ENCODE peak calls at places on chromosomes 12 and 14, in six cellular contexts. One of them, this sample, is unnamed.

GRCh38 chr12:101793401-101793800 is 37.4 kb downstream of the GNPTAB start:
- DNase-seq in PC-9: no peak
- DNase-seq in GM06990: peak; percentile 23
- DNase-seq in GM20000: peak; percentile 20
- DNase-seq in lower lobe of right lung: no peak
- DNase-seq in PC-3: peak; percentile 12
- DNase-seq in this sample: no peak

GRCh38 chr12:93302331-93303229 is 75.1 kb upstream of the NUDT4 start:
- DNase-seq in PC-9: no peak
- DNase-seq in GM06990: no peak
- DNase-seq in GM20000: no peak
- DNase-seq in lower lobe of right lung: no peak
- DNase-seq in PC-3: no peak
- DNase-seq in this sample: no peak

GRCh38 chr14:21226467-21226866 is 42.8 kb downstream of the HNRNPC start:
- DNase-seq in PC-9: no peak
- DNase-seq in GM06990: no peak
- DNase-seq in GM20000: no peak
- DNase-seq in lower lobe of right lung: no peak
- DNase-seq in PC-3: no peak
- DNase-seq in this sample: no peak

GRCh38 chr14:71206123-71206522 is 298.9 kb downstream of the PCNX1 start:
- DNase-seq in PC-9: no peak
- DNase-seq in GM06990: no peak
- DNase-seq in GM20000: no peak
- DNase-seq in lower lobe of right lung: no peak
- DNase-seq in PC-3: no peak
- DNase-seq in this sample: no peak

GRCh38 chr12:15634010-15634676 is 155.0 kb downstream of the EPS8 start:
- DNase-seq in PC-9: no peak
- DNase-seq in GM06990: no peak
- DNase-seq in GM20000: no peak
- DNase-seq in lower lobe of right lung: no peak
- DNase-seq in PC-3: no peak
- DNase-seq in this sample: no peak

GRCh38 chr14:58077621-58078020 is 74.4 kb downstream of the ARMH4 start:
- DNase-seq in PC-9: no peak
- DNase-seq in GM06990: no peak
- DNase-seq in GM20000: no peak
- DNase-seq in lower lobe of right lung: no peak
- DNase-seq in PC-3: no peak
- DNase-seq in this sample: no peak

GRCh38 chr12:51351913-51352532 is 5.5 kb upstream of the CELA1 start:
- DNase-seq in PC-9: peak; percentile 55
- DNase-seq in GM06990: no peak
- DNase-seq in GM20000: no peak
- DNase-seq in lower lobe of right lung: peak; percentile 49
- DNase-seq in PC-3: peak; percentile 53
- DNase-seq in this sample: peak; percentile 62

GRCh38 chr12:111444706-111445310 is 39.1 kb downstream of the SH2B3 start:
- DNase-seq in PC-9: no peak
- DNase-seq in GM06990: peak; percentile 87
- DNase-seq in GM20000: peak; percentile 89
- DNase-seq in lower lobe of right lung: peak; percentile 83
- DNase-seq in PC-3: no peak
- DNase-seq in this sample: no peak

GRCh38 chr14:32933943-32934890 is 4.5 kb upstream of the NPAS3 start:
- DNase-seq in PC-9: no peak
- DNase-seq in GM06990: no peak
- DNase-seq in GM20000: peak; percentile 34
- DNase-seq in lower lobe of right lung: no peak
- DNase-seq in PC-3: peak; percentile 20
- DNase-seq in this sample: peak; percentile 12

GRCh38 chr12:59191372-59191771 is 271.1 kb upstream of the LRIG3 start:
- DNase-seq in PC-9: no peak
- DNase-seq in GM06990: no peak
- DNase-seq in GM20000: no peak
- DNase-seq in lower lobe of right lung: no peak
- DNase-seq in PC-3: peak; percentile 49
- DNase-seq in this sample: no peak

GRCh38 chr12:128339121-128339520 is 72.2 kb downstream of the TMEM132C start:
- DNase-seq in PC-9: no peak
- DNase-seq in GM06990: no peak
- DNase-seq in GM20000: no peak
- DNase-seq in lower lobe of right lung: no peak
- DNase-seq in PC-3: no peak
- DNase-seq in this sample: no peak

GRCh38 chr14:77681196-77682157 is 26.3 kb downstream of the ALKBH1 start:
- DNase-seq in PC-9: no peak
- DNase-seq in GM06990: no peak
- DNase-seq in GM20000: no peak
- DNase-seq in lower lobe of right lung: no peak
- DNase-seq in PC-3: peak; percentile 66
- DNase-seq in this sample: no peak

GRCh38 chr12:111753144-111753881 is 13.4 kb upstream of the ALDH2 start:
- DNase-seq in PC-9: no peak
- DNase-seq in GM06990: no peak
- DNase-seq in GM20000: peak; percentile 67
- DNase-seq in lower lobe of right lung: peak; percentile 75
- DNase-seq in PC-3: peak; percentile 48
- DNase-seq in this sample: peak; percentile 72

GRCh38 chr12:52014567-52015392 is 8.0 kb downstream of the TAMALIN start:
- DNase-seq in PC-9: no peak
- DNase-seq in GM06990: no peak
- DNase-seq in GM20000: no peak
- DNase-seq in lower lobe of right lung: no peak
- DNase-seq in PC-3: no peak
- DNase-seq in this sample: no peak

GRCh38 chr12:111201495-111202236 is 167.2 kb downstream of the PHETA1 start:
- DNase-seq in PC-9: no peak
- DNase-seq in GM06990: no peak
- DNase-seq in GM20000: no peak
- DNase-seq in lower lobe of right lung: no peak
- DNase-seq in PC-3: no peak
- DNase-seq in this sample: no peak

GRCh38 chr14:83873626-83874025 is 1656.3 kb upstream of the FLRT2 start:
- DNase-seq in PC-9: no peak
- DNase-seq in GM06990: no peak
- DNase-seq in GM20000: no peak
- DNase-seq in lower lobe of right lung: no peak
- DNase-seq in PC-3: no peak
- DNase-seq in this sample: no peak

GRCh38 chr14:50736932-50737419 is 68.9 kb upstream of the SAV1 start:
- DNase-seq in PC-9: no peak
- DNase-seq in GM06990: peak; percentile 65
- DNase-seq in GM20000: peak; percentile 72
- DNase-seq in lower lobe of right lung: no peak
- DNase-seq in PC-3: no peak
- DNase-seq in this sample: no peak

GRCh38 chr14:32073537-32074189 is 3.4 kb upstream of the ARHGAP5 start:
- DNase-seq in PC-9: peak; percentile 32
- DNase-seq in GM06990: peak; percentile 35
- DNase-seq in GM20000: peak; percentile 72
- DNase-seq in lower lobe of right lung: no peak
- DNase-seq in PC-3: peak; percentile 93
- DNase-seq in this sample: peak; percentile 65

GRCh38 chr14:73741386-73741875 is 27.2 kb upstream of the PNMA1 start:
- DNase-seq in PC-9: peak; percentile 93
- DNase-seq in GM06990: no peak
- DNase-seq in GM20000: peak; percentile 67
- DNase-seq in lower lobe of right lung: peak; percentile 84
- DNase-seq in PC-3: peak; percentile 80
- DNase-seq in this sample: peak; percentile 83

GRCh38 chr12:62103736-62104135 is 156.5 kb upstream of the USP15 start:
- DNase-seq in PC-9: no peak
- DNase-seq in GM06990: no peak
- DNase-seq in GM20000: no peak
- DNase-seq in lower lobe of right lung: no peak
- DNase-seq in PC-3: no peak
- DNase-seq in this sample: no peak

GRCh38 chr12:64528616-64529015 is 76.7 kb downstream of the TBK1 start:
- DNase-seq in PC-9: no peak
- DNase-seq in GM06990: no peak
- DNase-seq in GM20000: no peak
- DNase-seq in lower lobe of right lung: no peak
- DNase-seq in PC-3: peak; percentile 13
- DNase-seq in this sample: no peak

GRCh38 chr14:20610002-20610765 is 19.0 kb upstream of the RNASE12 start:
- DNase-seq in PC-9: peak; percentile 75
- DNase-seq in GM06990: peak; percentile 75
- DNase-seq in GM20000: peak; percentile 62
- DNase-seq in lower lobe of right lung: peak; percentile 82
- DNase-seq in PC-3: peak; percentile 91
- DNase-seq in this sample: peak; percentile 90

GRCh38 chr14:35362911-35363374 is 41.6 kb downstream of the NFKBIA start:
- DNase-seq in PC-9: no peak
- DNase-seq in GM06990: no peak
- DNase-seq in GM20000: no peak
- DNase-seq in lower lobe of right lung: peak; percentile 46
- DNase-seq in PC-3: no peak
- DNase-seq in this sample: no peak

GRCh38 chr12:113980054-113980453 is 13.9 kb upstream of the RBM19 start:
- DNase-seq in PC-9: no peak
- DNase-seq in GM06990: no peak
- DNase-seq in GM20000: no peak
- DNase-seq in lower lobe of right lung: no peak
- DNase-seq in PC-3: no peak
- DNase-seq in this sample: no peak

GRCh38 chr12:11673666-11674464 is 24.4 kb downstream of the ETV6 start:
- DNase-seq in PC-9: no peak
- DNase-seq in GM06990: no peak
- DNase-seq in GM20000: no peak
- DNase-seq in lower lobe of right lung: no peak
- DNase-seq in PC-3: no peak
- DNase-seq in this sample: no peak

GRCh38 chr12:76317976-76318375 is 30.2 kb downstream of the BBS10 start:
- DNase-seq in PC-9: no peak
- DNase-seq in GM06990: no peak
- DNase-seq in GM20000: no peak
- DNase-seq in lower lobe of right lung: no peak
- DNase-seq in PC-3: no peak
- DNase-seq in this sample: no peak

GRCh38 chr14:99441157-99441870 is 39.3 kb downstream of the SETD3 start:
- DNase-seq in PC-9: no peak
- DNase-seq in GM06990: no peak
- DNase-seq in GM20000: no peak
- DNase-seq in lower lobe of right lung: no peak
- DNase-seq in PC-3: peak; percentile 3
- DNase-seq in this sample: no peak

GRCh38 chr12:96698521-96698920 is 208.5 kb upstream of the NEDD1 start:
- DNase-seq in PC-9: no peak
- DNase-seq in GM06990: no peak
- DNase-seq in GM20000: no peak
- DNase-seq in lower lobe of right lung: no peak
- DNase-seq in PC-3: peak; percentile 18
- DNase-seq in this sample: no peak
- TF ChIP-seq CTCF in PC-9: peak; percentile 46
- TF ChIP-seq CTCF in GM06990: no peak
- TF ChIP-seq CTCF in GM20000: no peak
- TF ChIP-seq CTCF in lower lobe of right lung: no peak
- TF ChIP-seq CTCF in PC-3: peak; percentile 50
- TF ChIP-seq CTCF in this sample: peak; percentile 35

DNA sequence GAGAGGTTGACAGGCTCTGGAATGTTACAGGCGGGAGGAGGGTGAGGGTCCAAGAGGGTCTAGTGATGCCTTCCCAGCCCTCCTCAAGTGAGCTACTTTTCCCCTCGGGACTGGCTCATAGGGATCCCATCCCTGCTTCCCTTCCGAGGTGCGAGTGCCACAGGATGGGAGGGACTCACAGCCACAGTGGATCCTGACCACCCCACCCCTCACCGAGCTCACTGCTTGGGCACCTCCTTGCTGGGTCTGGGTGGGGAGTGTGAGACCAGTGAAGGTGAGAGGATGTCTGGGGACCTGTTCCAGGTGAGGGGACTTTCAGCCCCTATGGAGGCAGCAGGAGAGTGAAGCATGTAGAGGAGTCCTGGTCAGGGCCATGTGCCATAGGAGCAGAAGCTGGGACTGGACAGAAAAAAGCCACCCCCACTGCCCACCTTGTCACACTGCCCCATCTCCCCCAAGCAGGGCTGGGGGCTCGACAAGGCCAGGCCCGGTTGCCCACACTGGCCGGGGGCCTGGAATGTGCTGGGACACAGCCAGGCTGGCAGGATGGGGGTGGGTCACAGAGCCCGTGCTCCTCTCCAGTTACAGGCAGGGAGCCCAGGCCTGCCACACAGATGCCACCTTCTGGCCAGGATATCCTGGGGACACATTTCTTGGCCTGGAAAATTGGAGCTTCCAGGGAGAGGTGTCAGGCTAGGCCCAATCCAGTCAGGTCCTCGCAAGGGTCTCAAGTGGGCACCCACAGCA is 1.7 kb upstream of the TNS2 start:
- DNase-seq in PC-9: peak; percentile 70
- DNase-seq in GM06990: no peak
- DNase-seq in GM20000: no peak
- DNase-seq in lower lobe of right lung: peak; percentile 80
- DNase-seq in PC-3: peak; percentile 62
- DNase-seq in this sample: peak; percentile 65
- TF ChIP-seq CTCF in PC-9: no peak
- TF ChIP-seq CTCF in GM06990: peak; percentile 2
- TF ChIP-seq CTCF in GM20000: no peak
- TF ChIP-seq CTCF in lower lobe of right lung: peak; percentile 16
- TF ChIP-seq CTCF in PC-3: peak; percentile 62
- TF ChIP-seq CTCF in this sample: no peak

GRCh38 chr14:98070521-98070920 is 1201.5 kb downstream of the BCL11B start:
- DNase-seq in PC-9: no peak
- DNase-seq in GM06990: no peak
- DNase-seq in GM20000: no peak
- DNase-seq in lower lobe of right lung: no peak
- DNase-seq in PC-3: no peak
- DNase-seq in this sample: no peak
- TF ChIP-seq CTCF in PC-9: no peak
- TF ChIP-seq CTCF in GM06990: no peak
- TF ChIP-seq CTCF in GM20000: no peak
- TF ChIP-seq CTCF in lower lobe of right lung: no peak
- TF ChIP-seq CTCF in PC-3: no peak
- TF ChIP-seq CTCF in this sample: no peak

GRCh38 chr12:90441431-90441830 is 513.5 kb downstream of the CCER1 start:
- DNase-seq in PC-9: no peak
- DNase-seq in GM06990: no peak
- DNase-seq in GM20000: no peak
- DNase-seq in lower lobe of right lung: no peak
- DNase-seq in PC-3: no peak
- DNase-seq in this sample: no peak
- TF ChIP-seq CTCF in PC-9: peak; percentile 28
- TF ChIP-seq CTCF in GM06990: no peak
- TF ChIP-seq CTCF in GM20000: no peak
- TF ChIP-seq CTCF in lower lobe of right lung: no peak
- TF ChIP-seq CTCF in PC-3: peak; percentile 27
- TF ChIP-seq CTCF in this sample: no peak